ENCODE peak calls at places on chromosome 16, in nine cellular contexts. X is AG04450; U is nucleus accumbens; J is activated CD4-positive, CD25-positive, alpha-beta regulatory T cell; H is hippocampal formation; B is naive thymus-derived CD8-positive, alpha-beta T cell; G is progenitor cell of endocrine pancreas; P is ELF-1; F is HFF-Myc. M is an unnamed sample.

GRCh38 chr16:2511128-2511785 is 2.5 kb upstream of the ATP6V0C start:
- DNase-seq in X (peak), U (peak), J (no peak), H (no peak), B (no peak), G (no peak), P (peak), F (no peak), M (peak)

GRCh38 chr16:49534901-49535300 is 161.3 kb downstream of the C16orf78 start:
- DNase-seq in X (no peak), U (no peak), J (no peak), H (no peak), B (no peak), G (no peak), P (no peak), F (no peak), M (no peak)

GRCh38 chr16:63617990-63618763 is 1503.7 kb downstream of the CDH11 start:
- DNase-seq in X (no peak), U (no peak), J (no peak), H (no peak), B (no peak), G (no peak), P (peak), F (no peak), M (no peak)

GRCh38 chr16:3188925-3189825 is 1.2 kb downstream of the OR1F1 start:
- DNase-seq in X (no peak), U (no peak), J (no peak), H (no peak), B (no peak), G (no peak), P (peak), F (no peak), M (no peak)

GRCh38 chr16:54286067-54286329 is 589 bp downstream of the IRX3 start:
- DNase-seq in X (no peak), U (no peak), J (no peak), H (no peak), B (no peak), G (peak), P (no peak), F (no peak), M (no peak)

GRCh38 chr16:67968440-67969285 is at the start of gene SLC12A4:
- DNase-seq in X (no peak), U (peak), J (peak), H (no peak), B (peak), G (peak), P (peak), F (no peak), M (peak)

GRCh38 chr16:82748026-82748425 is 121.3 kb downstream of the CDH13 start:
- DNase-seq in X (no peak), U (no peak), J (no peak), H (no peak), B (no peak), G (no peak), P (no peak), F (no peak), M (peak)

GRCh38 chr16:84657229-84657837 is 9.0 kb downstream of the KLHL36 start:
- DNase-seq in X (no peak), U (no peak), J (no peak), H (no peak), B (no peak), G (no peak), P (no peak), F (no peak), M (no peak)

GRCh38 chr16:58222532-58223316 is 24.8 kb upstream of the CSNK2A2 start:
- DNase-seq in X (no peak), U (no peak), J (no peak), H (no peak), B (no peak), G (no peak), P (peak), F (no peak), M (no peak)